ENCODE peak calls at places on chromosome 14, in ten cellular contexts. D is tibial nerve, X is body of pancreas, G is stomach, Y is HCT116, R is sigmoid colon, L is cardiac muscle cell, V is mucosa of descending colon, I is NB4, M is pancreas. P is an unnamed sample.

GRCh38 chr14:33754264-33754663 is 196.6 kb downstream of the EGLN3 start:
- DNase-seq in D (no peak), X (no peak), G (no peak), Y (no peak), R (no peak), L (no peak), V (no peak), I (no peak), M (no peak), P (peak; percentile 33)

GRCh38 chr14:29233188-29233587 is 466.6 kb downstream of the FOXG1 start:
- DNase-seq in D (no peak), X (no peak), G (no peak), Y (no peak), R (no peak), L (no peak), V (no peak), I (no peak), M (no peak), P (no peak)

GRCh38 chr14:104693482-104694431 is 4.3 kb downstream of the INF2 start:
- DNase-seq in D (no peak), X (no peak), G (peak; percentile 64), Y (no peak), R (no peak), L (no peak), V (no peak), I (no peak), M (peak; percentile 69), P (no peak)

GRCh38 chr14:72925171-72925759 is 999 bp upstream of the DCAF4 start:
- DNase-seq in D (no peak), X (no peak), G (no peak), Y (no peak), R (no peak), L (no peak), V (peak; percentile 41), I (no peak), M (no peak), P (no peak)

GRCh38 chr14:36129181-36129580 is 47.3 kb downstream of the PTCSC3 start:
- DNase-seq in D (no peak), X (no peak), G (no peak), Y (peak; percentile 0), R (no peak), L (no peak), V (no peak), I (no peak), M (no peak), P (peak; percentile 5)

GRCh38 chr14:28807518-28807917 is 40.9 kb downstream of the FOXG1 start:
- DNase-seq in D (no peak), X (no peak), G (no peak), Y (no peak), R (no peak), L (no peak), V (no peak), I (no peak), M (no peak), P (no peak)

GRCh38 chr14:76805245-76805644 is 7.4 kb downstream of the ANGEL1 start:
- DNase-seq in D (no peak), X (no peak), G (no peak), Y (no peak), R (no peak), L (no peak), V (no peak), I (no peak), M (no peak), P (no peak)

GRCh38 chr14:93748208-93749080 is 39.8 kb downstream of the PRIMA1 start:
- DNase-seq in D (no peak), X (no peak), G (peak; percentile 46), Y (no peak), R (peak; percentile 49), L (peak; percentile 65), V (no peak), I (no peak), M (no peak), P (no peak)

GRCh38 chr14:55103005-55103640 is 25.9 kb upstream of the LGALS3 start:
- DNase-seq in D (peak; percentile 76), X (peak; percentile 61), G (peak; percentile 84), Y (peak; percentile 97), R (peak; percentile 94), L (peak; percentile 40), V (peak; percentile 91), I (peak; percentile 86), M (no peak), P (peak; percentile 95)

GRCh38 chr14:61188936-61189808 is 92.0 kb downstream of the TMEM30B start:
- DNase-seq in D (peak; percentile 37), X (peak; percentile 48), G (peak; percentile 63), Y (no peak), R (peak; percentile 74), L (peak; percentile 67), V (peak; percentile 37), I (peak; percentile 20), M (no peak), P (peak; percentile 90)

GRCh38 chr14:49173765-49174373 is 412.3 kb downstream of the RPS29 start:
- DNase-seq in D (no peak), X (peak; percentile 59), G (peak; percentile 61), Y (peak; percentile 63), R (no peak), L (peak; percentile 74), V (no peak), I (peak; percentile 72), M (no peak), P (peak; percentile 66)

GRCh38 chr14:75335588-75335987 is 57.0 kb downstream of the FOS start:
- DNase-seq in D (no peak), X (no peak), G (no peak), Y (no peak), R (peak; percentile 62), L (no peak), V (no peak), I (no peak), M (no peak), P (no peak)

GRCh38 chr14:93317836-93318807 is 14.7 kb downstream of the BTBD7 start:
- DNase-seq in D (no peak), X (no peak), G (no peak), Y (no peak), R (no peak), L (no peak), V (no peak), I (peak; percentile 55), M (no peak), P (peak; percentile 46)

GRCh38 chr14:26867171-26867757 is 269.4 kb upstream of the NOVA1 start:
- DNase-seq in D (no peak), X (peak; percentile 29), G (no peak), Y (no peak), R (no peak), L (peak; percentile 6), V (no peak), I (no peak), M (no peak), P (peak; percentile 37)

GRCh38 chr14:72599579-72600470 is 294.1 kb downstream of the DPF3 start:
- DNase-seq in D (no peak), X (no peak), G (no peak), Y (no peak), R (no peak), L (no peak), V (no peak), I (peak; percentile 51), M (no peak), P (no peak)

GRCh38 chr14:20409226-20409625 is 4.1 kb downstream of the TEP1 start:
- DNase-seq in D (no peak), X (no peak), G (no peak), Y (no peak), R (no peak), L (no peak), V (no peak), I (no peak), M (no peak), P (peak; percentile 10)

GRCh38 chr14:103535891-103536565 is 7.0 kb downstream of the TRMT61A start:
- DNase-seq in D (no peak), X (no peak), G (no peak), Y (no peak), R (peak; percentile 68), L (no peak), V (peak; percentile 20), I (no peak), M (peak; percentile 58), P (no peak)
- H3K4me3 ChIP-seq in D (no peak overlapping the region), X (no peak overlapping the region), G (no peak overlapping the region), Y (no peak overlapping the region), R (no peak overlapping the region), L (no peak overlapping the region), V (no peak overlapping the region), I (no peak overlapping the region), M (no peak overlapping the region), P (no peak overlapping the region)

GRCh38 chr14:46661728-46662127 is 10.1 kb upstream of the RPL10L start:
- DNase-seq in D (no peak), X (no peak), G (no peak), Y (peak; percentile 0), R (no peak), L (no peak), V (no peak), I (peak; percentile 26), M (no peak), P (no peak)
- TF ChIP-seq CTCF in D (no peak), X (no peak), G (no peak), Y (no peak), R (no peak), L (no peak), V (no peak), I (peak; percentile 40), M (no peak), P (peak; percentile 19)

DNA sequence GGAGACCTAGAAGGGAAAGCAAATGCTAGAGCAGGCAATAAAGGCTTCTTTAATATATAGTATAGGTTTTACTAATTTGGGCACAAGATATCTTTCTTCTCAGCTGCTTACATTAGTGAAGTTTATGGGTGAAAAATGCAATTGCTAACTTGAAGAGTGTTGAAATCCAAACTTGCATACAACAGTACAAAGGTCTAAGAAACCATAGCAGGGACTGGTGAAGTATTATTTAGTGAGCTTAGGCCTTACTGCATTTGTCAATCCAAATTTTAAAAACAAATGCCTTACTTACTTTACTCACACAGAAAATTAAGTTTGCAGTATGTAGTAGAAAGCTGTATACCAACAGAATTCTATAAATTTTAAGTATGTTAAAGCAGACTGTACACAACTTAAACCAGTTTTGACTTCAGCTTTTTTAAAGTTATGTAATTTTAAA is 1.4 kb upstream of the AP4S1 start:
- DNase-seq in D (no peak), X (no peak), G (no peak), Y (no peak), R (no peak), L (no peak), V (no peak), I (no peak), M (no peak), P (no peak)
- H3K4me3 ChIP-seq in D (no peak overlapping the region), X (no peak overlapping the region), G (peak overlapping the region; percentile 98), Y (peak overlapping the region; percentile 80), R (peak overlapping the region; percentile 98), L (peak overlapping the region; percentile 94), V (no peak overlapping the region), I (peak overlapping the region; percentile 83), M (peak overlapping the region; percentile 94), P (peak overlapping the region; percentile 63)

DNA sequence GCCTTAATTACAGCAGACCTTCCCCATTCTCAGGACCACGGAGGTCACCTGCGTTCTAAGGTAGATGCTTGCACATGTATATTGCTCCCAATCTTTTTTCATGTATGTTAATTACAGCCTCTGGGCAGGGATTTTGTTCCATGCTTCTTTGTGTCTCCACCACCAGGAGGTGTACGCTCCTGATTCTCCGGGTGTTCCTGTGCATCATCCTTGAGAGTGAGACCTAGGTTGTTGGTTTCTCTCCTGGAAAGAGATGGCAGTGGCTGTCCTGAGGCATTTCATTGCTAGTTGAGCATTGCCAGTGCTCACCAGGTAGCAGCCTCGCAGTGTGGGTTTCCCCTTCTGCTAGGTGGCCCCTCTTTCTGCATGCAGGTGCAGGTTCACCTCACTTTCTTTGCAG is 52.8 kb downstream of the KCNK13 start:
- DNase-seq in D (no peak), X (no peak), G (no peak), Y (no peak), R (no peak), L (peak; percentile 21), V (no peak), I (no peak), M (no peak), P (no peak)
- TF ChIP-seq CTCF in D (no peak), X (no peak), G (no peak), Y (peak; percentile 3), R (no peak), L (peak; percentile 16), V (no peak), I (no peak), M (no peak), P (no peak)

P was measured in astrocyte of the spinal cord.